ENCODE peak calls at places on chromosomes 3 and 15, in nine cellular contexts. Z is HCT116, P is body of pancreas, F is ovary, Y is HepG2, T is transverse colon, B is heart left ventricle, K is IMR-90, M is testis. N is an unnamed sample. For H3K4me1, the result is how much of the 10 kb centered on the place peaks cover.

GRCh38 chr3:14907043-14907966 is 40.1 kb upstream of the NR2C2 start:
- DNase-seq in Z (no peak), P (no peak), F (no peak), Y (no peak), T (peak), B (no peak), K (no peak), M (peak), N (no peak)

GRCh38 chr15:51203797-51204196 is 109.1 kb upstream of the TNFAIP8L3 start:
- DNase-seq in Z (no peak), P (no peak), F (no peak), Y (peak), T (no peak), B (no peak), K (peak), M (no peak), N (no peak)

GRCh38 chr3:172317481-172317880 is 130.8 kb downstream of the GHSR start:
- DNase-seq in Z (no peak), P (no peak), F (no peak), Y (no peak), T (no peak), B (no peak), K (no peak), M (no peak), N (no peak)

GRCh38 chr15:61613138-61613537 is 384.0 kb upstream of the RORA start:
- DNase-seq in Z (no peak), P (no peak), F (no peak), Y (no peak), T (no peak), B (no peak), K (no peak), M (no peak), N (no peak)

GRCh38 chr3:54870423-54870822 is 57.4 kb downstream of the LRTM1 start:
- DNase-seq in Z (no peak), P (peak), F (no peak), Y (peak), T (no peak), B (no peak), K (peak), M (peak), N (no peak)

GRCh38 chr3:129623447-129624118 is 17.1 kb upstream of the PLXND1 start:
- DNase-seq in Z (no peak), P (peak), F (peak), Y (no peak), T (peak), B (peak), K (no peak), M (no peak), N (peak)

GRCh38 chr3:187986514-187986934 is 167.4 kb upstream of the LPP start:
- DNase-seq in Z (peak), P (no peak), F (no peak), Y (no peak), T (no peak), B (no peak), K (peak), M (no peak), N (no peak)

GRCh38 chr15:98914626-98915025 is 93.0 kb downstream of the PGPEP1L start:
- DNase-seq in Z (no peak), P (no peak), F (no peak), Y (no peak), T (no peak), B (no peak), K (peak), M (no peak), N (no peak)

GRCh38 chr15:56715220-56715619 is 18.1 kb downstream of the ZNF280D start:
- DNase-seq in Z (no peak), P (no peak), F (no peak), Y (no peak), T (no peak), B (no peak), K (peak), M (no peak), N (no peak)

GRCh38 chr15:63466378-63467192 is 37.8 kb upstream of the USP3 start:
- DNase-seq in Z (peak), P (peak), F (no peak), Y (peak), T (no peak), B (no peak), K (peak), M (peak), N (no peak)

GRCh38 chr15:52481915-52482314 is 46.8 kb downstream of the MYO5A start:
- DNase-seq in Z (peak), P (peak), F (no peak), Y (no peak), T (peak), B (no peak), K (peak), M (no peak), N (no peak)

GRCh38 chr3:55127565-55127964 is 199.7 kb upstream of the LRTM1 start:
- DNase-seq in Z (no peak), P (no peak), F (no peak), Y (no peak), T (no peak), B (no peak), K (no peak), M (no peak), N (no peak)

DNA sequence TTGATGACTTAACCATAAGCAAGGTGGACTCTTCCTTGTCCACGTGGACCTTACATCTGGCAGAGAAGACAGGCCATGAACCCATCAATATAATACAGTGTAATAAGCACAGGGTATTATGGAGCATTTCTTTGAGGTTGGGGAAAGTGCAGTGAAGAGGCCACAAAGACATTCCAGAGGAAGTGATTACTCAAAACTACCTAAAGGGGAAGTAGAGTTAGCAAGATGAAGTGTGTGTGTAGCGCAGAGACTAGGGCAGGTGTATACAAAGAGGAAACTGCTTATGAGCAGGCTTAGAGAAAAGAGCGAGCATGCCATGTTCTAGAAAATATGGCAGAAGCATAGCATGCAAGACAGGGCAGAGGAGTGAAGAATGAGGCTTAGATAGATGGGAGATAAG is 17.9 kb downstream of the CP start:
- DNase-seq in Z (no peak), P (no peak), F (no peak), Y (no peak), T (no peak), B (no peak), K (no peak), M (no peak), N (no peak)
- TF ChIP-seq POLR2A in Z (no peak), P (no peak), F (no peak), Y (no peak), T (no peak), B (no peak), K (no peak), M (no peak), N (no peak)

DNA sequence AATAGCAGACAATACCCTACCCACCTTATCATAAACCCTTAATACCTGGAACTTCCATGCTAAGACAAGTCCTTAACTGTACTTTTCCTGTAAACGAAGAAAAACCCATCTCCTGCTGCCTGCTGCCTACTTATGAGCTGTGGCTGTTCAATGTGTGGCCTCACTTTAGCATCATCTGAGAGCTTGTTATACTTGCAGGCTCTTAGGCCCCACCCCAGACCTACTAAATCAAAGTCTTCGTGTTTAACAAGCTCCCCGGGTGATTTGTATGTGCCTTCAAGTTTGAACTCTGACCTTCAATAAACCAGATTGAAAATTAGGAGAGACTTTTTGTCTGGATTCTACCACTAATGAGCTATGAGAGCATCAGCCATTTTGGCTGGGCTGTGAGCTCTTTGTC is 29.3 kb downstream of the TMEM41A start:
- DNase-seq in Z (no peak), P (no peak), F (no peak), Y (no peak), T (no peak), B (no peak), K (no peak), M (no peak), N (no peak)
- H3K4me1 ChIP-seq in Z (under half), P (under half), F (under half), Y (under half), T (under half), B (under half), K (under half), M (under half), N (under half)

DNA sequence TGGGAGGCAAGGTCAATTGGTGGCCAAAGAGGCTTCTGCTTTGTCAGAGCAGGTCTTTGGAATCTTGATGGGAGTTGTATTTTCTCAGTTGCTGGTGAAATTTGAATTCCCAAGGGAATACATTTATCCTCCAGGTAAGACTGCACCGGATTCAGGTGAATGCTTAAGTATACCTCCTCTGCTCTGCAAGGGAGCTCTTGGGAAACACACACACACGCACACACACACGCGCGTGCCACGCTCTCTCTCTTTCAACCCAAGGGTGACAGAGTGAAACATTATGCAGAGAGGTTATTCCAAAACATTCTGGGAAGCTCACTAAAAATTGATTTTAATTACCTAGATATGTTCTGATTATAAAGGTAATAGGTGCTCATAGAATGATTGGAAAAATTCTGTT is 33.7 kb downstream of the ST6GAL1 start:
- DNase-seq in Z (no peak), P (no peak), F (no peak), Y (no peak), T (no peak), B (no peak), K (no peak), M (no peak), N (no peak)
- TF ChIP-seq POLR2A in Z (no peak), P (no peak), F (no peak), Y (no peak), T (no peak), B (no peak), K (no peak), M (no peak), N (no peak)

DNA sequence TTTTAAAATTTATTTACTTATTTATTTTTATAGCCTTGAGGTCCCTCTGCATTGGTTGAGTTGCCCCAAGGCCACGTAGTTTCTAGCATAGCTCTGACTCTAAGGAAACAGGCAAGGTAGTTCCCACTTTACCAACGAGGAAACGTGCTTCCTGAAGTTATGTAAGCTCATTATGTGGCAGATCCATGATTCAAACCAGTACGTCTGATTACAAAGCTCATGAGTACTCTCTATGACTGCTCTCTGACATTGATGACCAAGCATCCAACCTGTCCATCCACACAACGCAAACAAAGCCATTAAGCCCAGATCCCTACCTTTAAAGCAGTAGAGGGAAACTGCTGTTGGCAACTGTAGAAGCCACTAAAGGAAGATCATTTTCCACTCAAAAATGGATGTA is 25.6 kb downstream of the WWTR1 start:
- DNase-seq in Z (no peak), P (no peak), F (no peak), Y (no peak), T (no peak), B (no peak), K (no peak), M (no peak), N (no peak)
- H3K4me1 ChIP-seq in Z (under half), P (under half), F (under half), Y (half or more), T (under half), B (half or more), K (under half), M (under half), N (under half)

GRCh38 chr3:133805384-133805701 is 272 bp upstream of the SRPRB start:
- DNase-seq in Z (no peak), P (no peak), F (no peak), Y (no peak), T (no peak), B (no peak), K (no peak), M (no peak), N (no peak)

GRCh38 chr3:133804896-133805295 is 719 bp upstream of the SRPRB start:
- DNase-seq in Z (no peak), P (no peak), F (no peak), Y (no peak), T (no peak), B (no peak), K (no peak), M (no peak), N (no peak)

GRCh38 chr3:133799794-133800585 is 5.6 kb upstream of the SRPRB start:
- DNase-seq in Z (no peak), P (peak), F (no peak), Y (peak), T (no peak), B (no peak), K (peak), M (peak), N (no peak)

GRCh38 chr3:133803474-133803873 is 2.1 kb upstream of the SRPRB start:
- DNase-seq in Z (no peak), P (no peak), F (no peak), Y (no peak), T (no peak), B (no peak), K (no peak), M (no peak), N (no peak)

GRCh38 chr3:133805702-133806475 is at the start of gene SRPRB:
- DNase-seq in Z (peak), P (peak), F (peak), Y (peak), T (peak), B (peak), K (peak), M (peak), N (peak)
- TF ChIP-seq POLR2A in Z (peak), P (peak), F (peak), Y (peak), T (peak), B (no peak), K (peak), M (peak), N (peak)

DNA sequence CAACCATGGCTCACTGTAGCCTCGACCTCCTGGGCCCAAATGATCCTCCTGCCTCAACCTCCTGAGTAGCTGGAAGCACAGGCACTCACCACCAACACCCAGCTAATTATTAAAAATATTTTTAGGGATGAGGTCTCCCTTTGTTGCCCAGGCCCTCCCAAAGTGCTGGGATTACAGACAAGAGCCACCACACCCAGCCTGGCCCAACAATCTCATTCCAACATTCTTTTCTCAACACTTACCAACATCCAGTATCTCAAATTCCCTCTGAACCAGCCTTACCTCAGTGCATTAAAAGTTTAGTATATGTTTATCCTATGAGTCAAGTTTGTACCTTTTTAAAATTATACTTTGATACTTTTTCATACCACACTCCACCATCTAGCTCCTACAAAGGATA is 25.0 kb downstream of the ANXA2 start:
- DNase-seq in Z (no peak), P (no peak), F (no peak), Y (no peak), T (no peak), B (no peak), K (no peak), M (no peak), N (no peak)
- H3K4me1 ChIP-seq in Z (half or more), P (half or more), F (under half), Y (half or more), T (half or more), B (half or more), K (under half), M (under half), N (under half)

GRCh38 chr3:159432721-159433300 is 555.8 kb upstream of the IL12A start:
- DNase-seq in Z (no peak), P (no peak), F (no peak), Y (no peak), T (no peak), B (no peak), K (peak), M (no peak), N (no peak)
- TF ChIP-seq POLR2A in Z (no peak), P (no peak), F (no peak), Y (no peak), T (no peak), B (no peak), K (no peak), M (no peak), N (no peak)

DNA sequence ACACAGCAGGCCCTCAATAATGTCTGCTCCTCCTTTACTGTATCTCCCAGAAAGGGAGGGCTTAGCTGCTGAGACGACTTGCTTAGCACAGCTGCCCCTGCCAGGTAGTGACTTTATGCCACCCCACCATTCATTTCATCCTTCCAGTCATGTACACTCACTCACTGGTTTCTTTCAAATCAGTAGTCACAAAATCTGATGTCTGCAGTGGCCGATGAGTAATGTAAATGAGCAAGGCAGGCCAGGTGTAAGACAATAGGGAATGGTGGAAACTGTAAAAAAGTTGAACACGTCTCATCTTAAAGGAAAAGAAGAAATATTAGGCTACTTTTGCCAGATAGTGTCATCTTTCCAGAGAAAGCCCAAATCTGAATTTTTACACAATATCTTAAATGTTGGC is 207.6 kb upstream of the PRICKLE2 start:
- DNase-seq in Z (no peak), P (no peak), F (no peak), Y (no peak), T (no peak), B (no peak), K (no peak), M (no peak), N (no peak)
- H3K4me1 ChIP-seq in Z (under half), P (under half), F (under half), Y (under half), T (under half), B (under half), K (under half), M (under half), N (under half)

GRCh38 chr3:41198950-41199865 is at the start of gene CTNNB1:
- DNase-seq in Z (peak), P (peak), F (peak), Y (peak), T (peak), B (peak), K (peak), M (peak), N (peak)
- TF ChIP-seq POLR2A in Z (peak), P (peak), F (peak), Y (peak), T (peak), B (no peak), K (peak), M (peak), N (peak)

GRCh38 chr3:152400912-152401311 is 132.2 kb downstream of the MBNL1 start:
- DNase-seq in Z (no peak), P (no peak), F (no peak), Y (no peak), T (no peak), B (no peak), K (peak), M (no peak), N (no peak)
- H3K4me1 ChIP-seq in Z (under half), P (half or more), F (under half), Y (under half), T (half or more), B (half or more), K (under half), M (under half), N (under half)